ENCODE peak calls at places on chromosome 9, in ten cellular contexts. Y, S, K, D, R, B, Z, F, G and I are unnamed samples.

GRCh38 chr9:13942695-13943094 is 371.2 kb downstream of the NFIB start:
- DNase-seq in D (no peak), F (peak), S (no peak), R (no peak), K (no peak), B (no peak), Y (peak), G (peak), Z (no peak), I (no peak)

GRCh38 chr9:87876708-87877107 is 6.0 kb upstream of the SPATA31E1 start:
- DNase-seq in R (no peak), K (no peak), G (no peak), Z (no peak), F (no peak), B (no peak), D (no peak), S (no peak), Y (no peak), I (no peak)

GRCh38 chr9:69452110-69452780 is 127.2 kb downstream of the ENTREP1 start:
- DNase-seq in D (no peak), Y (no peak), R (no peak), S (no peak), F (no peak), G (no peak), Z (no peak), B (no peak), K (no peak), I (no peak)

GRCh38 chr9:14314929-14315753 is 1.2 kb upstream of the NFIB start:
- DNase-seq in S (peak), G (peak), Z (peak), D (peak), F (no peak), B (no peak), K (peak), Y (peak), R (no peak), I (no peak)

GRCh38 chr9:128642675-128643074 is 14.0 kb downstream of the DYNC2I2 start:
- DNase-seq in G (no peak), B (no peak), K (no peak), F (no peak), Z (no peak), D (no peak), S (no peak), R (no peak), Y (no peak), I (no peak)

GRCh38 chr9:128644452-128644851 is 12.2 kb downstream of the DYNC2I2 start:
- DNase-seq in R (no peak), D (no peak), Z (no peak), B (no peak), Y (no peak), F (no peak), K (no peak), G (no peak), S (no peak), I (no peak)

GRCh38 chr9:85200726-85201402 is 531.3 kb downstream of the NTRK2 start:
- DNase-seq in B (no peak), S (peak), K (no peak), G (peak), D (no peak), Z (no peak), F (no peak), Y (peak), R (no peak), I (no peak)

GRCh38 chr9:9961487-9961886 is 651.3 kb downstream of the PTPRD start:
- DNase-seq in F (no peak), B (no peak), G (no peak), Z (no peak), D (no peak), K (no peak), S (no peak), Y (no peak), R (no peak), I (no peak)

GRCh38 chr9:128504485-128505413 is at the start of gene GLE1:
- DNase-seq in F (peak), Z (peak), B (peak), Y (peak), K (peak), G (peak), D (peak), R (peak), S (peak), I (peak)

GRCh38 chr9:31140316-31140715 is 1244.1 kb upstream of the ACO1 start:
- DNase-seq in S (no peak), D (no peak), K (no peak), Z (no peak), B (no peak), R (no peak), G (no peak), Y (peak), F (no peak), I (no peak)

GRCh38 chr9:92180669-92181181 is 65.5 kb upstream of the SPTLC1 start:
- DNase-seq in S (no peak), B (no peak), F (no peak), Z (no peak), D (no peak), R (no peak), G (peak), Y (peak), K (no peak), I (no peak)

GRCh38 chr9:109600142-109600541 is 102.0 kb upstream of the PTPN3 start:
- DNase-seq in Y (peak), D (no peak), B (no peak), R (no peak), S (no peak), Z (no peak), K (no peak), F (no peak), G (peak), I (no peak)

GRCh38 chr9:130371196-130371966 is 73.4 kb upstream of the ASS1 start:
- DNase-seq in G (peak), Z (no peak), D (no peak), R (no peak), Y (peak), F (no peak), K (no peak), B (no peak), S (no peak), I (no peak)

GRCh38 chr9:75391497-75391896 is 303.2 kb downstream of the OSTF1 start:
- DNase-seq in R (no peak), Y (no peak), Z (no peak), D (no peak), F (no peak), S (no peak), K (no peak), B (no peak), G (no peak), I (no peak)

GRCh38 chr9:121735065-121735791 is 83.8 kb downstream of the DAB2IP start:
- DNase-seq in B (no peak), Z (no peak), F (peak), G (peak), D (peak), K (peak), Y (peak), R (no peak), S (peak), I (no peak)

GRCh38 chr9:133990366-133991210 is 1.5 kb downstream of the VAV2 start:
- DNase-seq in B (no peak), Z (peak), K (peak), D (no peak), R (no peak), S (peak), G (peak), Y (peak), F (no peak), I (no peak)

GRCh38 chr9:132141948-132142594 is 19.8 kb upstream of the NTNG2 start:
- DNase-seq in D (no peak), F (no peak), Z (no peak), Y (no peak), R (no peak), G (no peak), B (no peak), S (no peak), K (no peak), I (no peak)

GRCh38 chr9:3807601-3808000 is 281.8 kb upstream of the RFX3 start:
- DNase-seq in G (no peak), B (no peak), Y (no peak), F (no peak), Z (no peak), K (no peak), S (no peak), D (no peak), R (no peak), I (no peak)

GRCh38 chr9:82488702-82489578 is 500.4 kb downstream of the SPATA31D1 start:
- DNase-seq in Z (no peak), Y (peak), R (no peak), G (peak), K (no peak), D (no peak), S (peak), F (no peak), B (no peak), I (no peak)

GRCh38 chr9:68625559-68625958 is 79.5 kb upstream of the PIP5K1B start:
- DNase-seq in F (no peak), G (no peak), K (no peak), D (no peak), R (no peak), B (no peak), Z (no peak), S (no peak), Y (no peak), I (no peak)

GRCh38 chr9:137383453-137384115 is 39.4 kb downstream of the EXD3 start:
- DNase-seq in K (no peak), S (no peak), B (no peak), F (no peak), R (no peak), Z (no peak), D (peak), G (no peak), Y (no peak), I (no peak)

GRCh38 chr9:126607731-126608130 is 6.0 kb upstream of the LMX1B start:
- DNase-seq in D (no peak), G (no peak), B (no peak), S (no peak), F (no peak), Y (no peak), K (no peak), Z (no peak), R (no peak), I (no peak)

GRCh38 chr9:27491164-27491563 is 32.9 kb upstream of the IFNK start:
- DNase-seq in D (no peak), S (no peak), B (no peak), G (no peak), K (no peak), F (no peak), R (no peak), Y (peak), Z (no peak), I (no peak)

GRCh38 chr9:32939576-32939975 is 61.9 kb downstream of the APTX start:
- DNase-seq in K (no peak), B (no peak), R (no peak), F (no peak), S (no peak), G (no peak), Z (no peak), D (no peak), Y (no peak), I (no peak)

GRCh38 chr9:28341913-28342312 is 768.6 kb upstream of the C9orf72 start:
- DNase-seq in Y (no peak), K (no peak), R (no peak), Z (no peak), B (no peak), F (no peak), S (no peak), D (no peak), G (no peak), I (no peak)

GRCh38 chr9:61665330-61665751 is 475.5 kb downstream of the SPATA31A7 start:
- DNase-seq in Z (no peak), K (no peak), S (no peak), R (no peak), G (no peak), D (no peak), B (no peak), Y (no peak), F (no peak), I (no peak)

GRCh38 chr9:120894404-120895226 is 17.6 kb upstream of the PHF19 start:
- DNase-seq in S (no peak), Z (no peak), K (no peak), D (peak), Y (peak), B (no peak), R (no peak), F (no peak), G (peak), I (no peak)

GRCh38 chr9:14400658-14400995 is 86.7 kb upstream of the NFIB start:
- DNase-seq in D (peak), B (no peak), F (no peak), R (no peak), S (peak), Z (no peak), G (peak), Y (peak), K (no peak), I (no peak)

GRCh38 chr9:21796768-21797167 is 5.7 kb upstream of the MTAP start:
- DNase-seq in K (no peak), G (peak), R (no peak), Z (no peak), F (no peak), D (no peak), Y (peak), B (no peak), S (peak), I (no peak)

GRCh38 chr9:88998911-88999310 is 7.6 kb downstream of the S1PR3 start:
- DNase-seq in S (no peak), K (no peak), Y (peak), Z (no peak), F (no peak), R (no peak), G (peak), B (no peak), D (no peak), I (no peak)

GRCh38 chr9:133976191-133976861 is 15.8 kb downstream of the VAV2 start:
- DNase-seq in F (no peak), Y (no peak), D (no peak), S (no peak), R (no peak), B (no peak), G (no peak), K (no peak), Z (no peak), I (no peak)

GRCh38 chr9:131094015-131094414 is 2.3 kb upstream of the AIF1L start:
- DNase-seq in G (no peak), S (no peak), R (no peak), Z (no peak), D (no peak), B (no peak), F (no peak), K (no peak), Y (no peak), I (no peak)

GRCh38 chr9:14924821-14925220 is 14.6 kb upstream of the FREM1 start:
- DNase-seq in Y (peak), D (no peak), R (no peak), S (no peak), K (no peak), B (no peak), F (no peak), Z (no peak), G (peak), I (no peak)